ENCODE peak calls at places on chromosomes 2 and 18, in ten cellular contexts. X is BJ, E is EH, L is PC-9, D is T-helper 9 cell, N is ovary, Y is Calu3, T is NCI-H2029, M is NCI-H2171 treated with DMSO at 0.1 percent for 48 hours, G is left kidney. K is an unnamed sample.

GRCh38 chr2:144480257-144480656 is 39.7 kb downstream of the ZEB2 start:
- DNase-seq in X (no peak), E (peak; percentile 66), L (peak; percentile 39), D (no peak), N (no peak), Y (no peak), T (no peak), M (no peak), G (no peak), K (no peak)

GRCh38 chr2:138485019-138485418 is 16.6 kb upstream of the SPOPL start:
- DNase-seq in X (no peak), E (no peak), L (no peak), D (no peak), N (no peak), Y (no peak), T (no peak), M (no peak), G (no peak), K (no peak)

GRCh38 chr18:22470511-22471181 is 52.9 kb upstream of the CTAGE1 start:
- DNase-seq in X (no peak), E (peak; percentile 54), L (no peak), D (no peak), N (no peak), Y (no peak), T (no peak), M (no peak), G (peak; percentile 75), K (no peak)

GRCh38 chr18:56067216-56067611 is 479.2 kb upstream of the TCF4 start:
- DNase-seq in X (peak; percentile 62), E (peak; percentile 82), L (no peak), D (no peak), N (no peak), Y (no peak), T (no peak), M (no peak), G (no peak), K (no peak)

GRCh38 chr18:3679254-3679653 is 229.3 kb downstream of the TGIF1 start:
- DNase-seq in X (no peak), E (no peak), L (no peak), D (no peak), N (no peak), Y (no peak), T (no peak), M (no peak), G (no peak), K (no peak)

GRCh38 chr2:237799060-237799428 is 465 bp downstream of the RBM44 start:
- DNase-seq in X (no peak), E (no peak), L (no peak), D (no peak), N (no peak), Y (no peak), T (no peak), M (no peak), G (no peak), K (no peak)

GRCh38 chr2:172970660-172971059 is 105.0 kb upstream of the MAP3K20 start:
- DNase-seq in X (no peak), E (no peak), L (peak; percentile 52), D (no peak), N (no peak), Y (no peak), T (no peak), M (no peak), G (no peak), K (no peak)

GRCh38 chr2:213959589-213959988 is 451.3 kb upstream of the VWC2L start:
- DNase-seq in X (no peak), E (no peak), L (no peak), D (no peak), N (no peak), Y (no peak), T (no peak), M (no peak), G (no peak), K (no peak)

GRCh38 chr2:59413751-59414570 is 1139.5 kb downstream of the BCL11A start:
- DNase-seq in X (no peak), E (no peak), L (no peak), D (no peak), N (no peak), Y (no peak), T (no peak), M (peak; percentile 100), G (no peak), K (no peak)

GRCh38 chr18:42614619-42615293 is 500.7 kb downstream of the RIT2 start:
- DNase-seq in X (no peak), E (no peak), L (no peak), D (no peak), N (no peak), Y (no peak), T (peak; percentile 96), M (peak; percentile 85), G (peak; percentile 79), K (no peak)

GRCh38 chr2:12106440-12107080 is 360.1 kb downstream of the LPIN1 start:
- DNase-seq in X (peak; percentile 86), E (peak; percentile 99), L (peak; percentile 84), D (no peak), N (peak; percentile 43), Y (peak; percentile 64), T (no peak), M (no peak), G (no peak), K (peak; percentile 38)

GRCh38 chr18:44568986-44569385 is 111.7 kb upstream of the SETBP1 start:
- DNase-seq in X (peak; percentile 79), E (peak; percentile 84), L (peak; percentile 38), D (no peak), N (no peak), Y (no peak), T (no peak), M (no peak), G (no peak), K (no peak)